ENCODE peak calls at places on chromosomes 1 and 21, in five cellular contexts. One of them, this sample, is unnamed.
A peak's percentile ranks its signal among the peaks of the same experiment; 100 is the strongest.

GRCh38 chr1:157961805-157962762 is 31.4 kb upstream of the KIRREL1 start:
- DNase-seq in GM12878: no peak
- DNase-seq in dorsolateral prefrontal cortex: no peak
- DNase-seq in AG10803: peak; percentile 68
- DNase-seq in A549: peak; percentile 33
- DNase-seq in this sample: peak; percentile 60

GRCh38 chr1:54981466-54981865 is 1.0 kb downstream of the TMEM61 start:
- DNase-seq in dorsolateral prefrontal cortex: no peak
- DNase-seq in GM12878: no peak
- DNase-seq in A549: no peak
- DNase-seq in AG10803: no peak
- DNase-seq in this sample: no peak

GRCh38 chr1:212147581-212148033 is 112.1 kb downstream of the DTL start:
- DNase-seq in dorsolateral prefrontal cortex: no peak
- DNase-seq in AG10803: no peak
- DNase-seq in GM12878: no peak
- DNase-seq in A549: no peak
- DNase-seq in this sample: no peak

GRCh38 chr1:39368045-39368444 is 123.4 kb upstream of the BMP8A start:
- DNase-seq in AG10803: no peak
- DNase-seq in dorsolateral prefrontal cortex: no peak
- DNase-seq in A549: no peak
- DNase-seq in GM12878: no peak
- DNase-seq in this sample: no peak

GRCh38 chr1:53645690-53646078 is 93.3 kb downstream of the GLIS1 start:
- DNase-seq in A549: no peak
- DNase-seq in AG10803: no peak
- DNase-seq in GM12878: no peak
- DNase-seq in dorsolateral prefrontal cortex: no peak
- DNase-seq in this sample: no peak

GRCh38 chr1:210447456-210448057 is 118.9 kb downstream of the HHAT start:
- DNase-seq in A549: no peak
- DNase-seq in dorsolateral prefrontal cortex: no peak
- DNase-seq in GM12878: no peak
- DNase-seq in AG10803: no peak
- DNase-seq in this sample: no peak

GRCh38 chr21:45371649-45372048 is 33.3 kb upstream of the COL18A1 start:
- DNase-seq in GM12878: no peak
- DNase-seq in AG10803: no peak
- DNase-seq in dorsolateral prefrontal cortex: no peak
- DNase-seq in A549: no peak
- DNase-seq in this sample: peak; percentile 32

GRCh38 chr1:234743866-234744581 is 134.0 kb upstream of the IRF2BP2 start:
- DNase-seq in GM12878: no peak
- DNase-seq in AG10803: no peak
- DNase-seq in A549: no peak
- DNase-seq in dorsolateral prefrontal cortex: no peak
- DNase-seq in this sample: no peak

GRCh38 chr21:28272272-28272992 is 720.2 kb downstream of the LTN1 start:
- DNase-seq in A549: no peak
- DNase-seq in AG10803: peak; percentile 41
- DNase-seq in GM12878: no peak
- DNase-seq in dorsolateral prefrontal cortex: no peak
- DNase-seq in this sample: peak; percentile 77

GRCh38 chr1:9084883-9085282 is 15.4 kb upstream of the SLC2A5 start:
- DNase-seq in GM12878: no peak
- DNase-seq in A549: no peak
- DNase-seq in dorsolateral prefrontal cortex: no peak
- DNase-seq in AG10803: peak; percentile 38
- DNase-seq in this sample: peak; percentile 43

GRCh38 chr1:173303984-173304383 is 96.9 kb upstream of the TNFSF4 start:
- DNase-seq in A549: no peak
- DNase-seq in dorsolateral prefrontal cortex: no peak
- DNase-seq in GM12878: no peak
- DNase-seq in AG10803: no peak
- DNase-seq in this sample: no peak

GRCh38 chr1:247118946-247119446 is 14.8 kb upstream of the ZNF669 start:
- DNase-seq in dorsolateral prefrontal cortex: no peak
- DNase-seq in A549: peak; percentile 10
- DNase-seq in GM12878: no peak
- DNase-seq in AG10803: peak; percentile 15
- DNase-seq in this sample: no peak

GRCh38 chr1:3241236-3241550 is 172.2 kb downstream of the PRDM16 start:
- DNase-seq in dorsolateral prefrontal cortex: no peak
- DNase-seq in AG10803: no peak
- DNase-seq in A549: no peak
- DNase-seq in GM12878: no peak
- DNase-seq in this sample: no peak

GRCh38 chr1:209439828-209440227 is 143.7 kb upstream of the CAMK1G start:
- DNase-seq in A549: no peak
- DNase-seq in GM12878: no peak
- DNase-seq in AG10803: no peak
- DNase-seq in dorsolateral prefrontal cortex: no peak
- DNase-seq in this sample: no peak

GRCh38 chr1:244387415-244387814 is 64.3 kb downstream of the ADSS2 start:
- DNase-seq in GM12878: no peak
- DNase-seq in A549: no peak
- DNase-seq in dorsolateral prefrontal cortex: no peak
- DNase-seq in AG10803: no peak
- DNase-seq in this sample: no peak

GRCh38 chr1:3142751-3143150 is 73.7 kb downstream of the PRDM16 start:
- DNase-seq in dorsolateral prefrontal cortex: no peak
- DNase-seq in AG10803: no peak
- DNase-seq in A549: no peak
- DNase-seq in GM12878: no peak
- DNase-seq in this sample: no peak

GRCh38 chr1:231274119-231274825 is 33.3 kb downstream of the GNPAT start:
- DNase-seq in dorsolateral prefrontal cortex: no peak
- DNase-seq in AG10803: no peak
- DNase-seq in A549: no peak
- DNase-seq in GM12878: no peak
- DNase-seq in this sample: no peak

GRCh38 chr1:227883641-227884301 is 64.0 kb downstream of the WNT9A start:
- DNase-seq in A549: no peak
- DNase-seq in GM12878: no peak
- DNase-seq in AG10803: no peak
- DNase-seq in dorsolateral prefrontal cortex: no peak
- DNase-seq in this sample: no peak

GRCh38 chr1:27559466-27560030 is 44.4 kb downstream of the AHDC1 start:
- DNase-seq in GM12878: no peak
- DNase-seq in A549: no peak
- DNase-seq in AG10803: no peak
- DNase-seq in dorsolateral prefrontal cortex: no peak
- DNase-seq in this sample: no peak

GRCh38 chr1:41014871-41015270 is 6.7 kb downstream of the SLFNL1 start:
- DNase-seq in A549: no peak
- DNase-seq in dorsolateral prefrontal cortex: no peak
- DNase-seq in AG10803: no peak
- DNase-seq in GM12878: no peak
- DNase-seq in this sample: no peak

DNA sequence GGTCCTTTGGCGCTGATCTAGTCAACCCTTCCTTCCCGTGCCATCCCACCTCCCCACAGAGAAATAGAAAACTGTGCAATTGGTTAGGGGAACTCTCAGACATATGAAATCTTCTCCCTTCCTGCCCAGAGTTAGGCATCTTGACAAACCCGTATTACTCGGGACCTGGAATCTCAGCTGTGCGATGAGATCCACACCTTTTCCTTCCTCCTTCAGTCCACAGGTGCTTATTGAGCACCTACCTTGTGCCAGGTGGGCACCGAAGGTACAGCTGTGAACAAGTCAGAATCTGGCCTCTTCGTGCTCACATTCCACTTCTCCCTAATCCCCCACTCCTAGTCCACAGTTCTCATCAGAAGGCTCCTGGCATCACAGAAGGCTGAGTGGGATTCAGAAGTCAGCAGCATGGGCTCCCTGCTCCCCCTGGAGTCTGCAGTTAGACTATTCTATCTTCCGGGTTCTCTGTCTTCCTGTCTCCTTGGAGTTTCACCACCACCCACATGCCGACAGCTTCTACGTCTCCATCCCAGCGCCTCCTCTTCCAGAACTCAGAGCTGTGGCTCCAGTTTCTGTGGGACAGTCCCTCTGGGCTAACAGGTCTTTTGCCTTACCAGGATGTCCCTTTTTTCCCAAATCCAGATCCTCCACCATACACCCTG is 23.0 kb downstream of the KNCN start:
- DNase-seq in A549: no peak
- DNase-seq in dorsolateral prefrontal cortex: no peak
- DNase-seq in AG10803: peak; percentile 34
- DNase-seq in GM12878: no peak
- DNase-seq in this sample: peak; percentile 14
- TF ChIP-seq CTCF in A549: no peak
- TF ChIP-seq CTCF in dorsolateral prefrontal cortex: peak; percentile 0
- TF ChIP-seq CTCF in AG10803: peak; percentile 38
- TF ChIP-seq CTCF in GM12878: no peak
- TF ChIP-seq CTCF in this sample: peak; percentile 14

DNA sequence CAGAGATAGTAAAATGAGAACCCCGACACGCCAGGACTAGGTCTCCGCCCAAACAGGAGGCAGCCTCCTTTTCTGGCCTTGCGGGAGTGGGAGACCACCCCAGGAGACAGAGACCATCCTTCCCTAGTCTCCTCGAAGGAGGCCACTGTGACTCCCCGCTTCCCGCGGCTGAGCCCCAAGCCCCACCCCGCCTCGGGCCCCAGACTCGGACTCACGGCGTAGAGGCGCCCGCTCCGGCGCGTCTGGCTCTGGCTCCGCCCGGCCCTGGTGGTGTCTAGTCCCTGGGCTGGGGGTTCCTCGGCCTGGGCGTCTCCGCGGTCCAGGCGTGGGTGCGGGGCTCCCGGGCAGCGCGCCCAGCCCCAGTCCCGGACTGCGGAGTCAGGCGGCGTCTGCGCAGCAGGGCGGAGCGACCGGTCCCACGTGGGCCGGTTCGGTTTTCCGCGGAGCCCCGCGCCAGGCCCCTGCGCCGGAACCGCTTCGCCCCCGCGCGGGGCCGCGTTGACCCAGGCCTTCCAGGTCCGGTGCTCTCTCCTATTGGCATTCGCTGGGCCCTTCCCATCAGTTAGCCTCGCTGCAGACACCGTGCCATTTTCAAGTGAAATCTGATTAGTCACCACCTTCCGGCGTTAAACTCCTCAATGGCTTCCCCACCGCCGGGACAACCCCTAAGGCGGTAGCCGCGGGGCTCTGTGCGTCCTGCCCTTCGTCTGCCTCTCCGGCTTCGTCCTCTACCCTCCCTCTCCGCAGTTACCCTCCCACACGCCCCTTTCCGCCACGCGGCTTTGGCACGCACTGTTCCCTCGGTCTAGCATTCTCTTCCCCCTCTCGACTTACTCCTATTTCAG is at the start of gene C1orf216:
- DNase-seq in AG10803: peak; percentile 76
- DNase-seq in GM12878: no peak
- DNase-seq in A549: peak; percentile 35
- DNase-seq in dorsolateral prefrontal cortex: peak; percentile 88
- DNase-seq in this sample: peak; percentile 74
- H3K4me3 ChIP-seq in AG10803: peak within 1 kb of the TSS; percentile 97
- H3K4me3 ChIP-seq in GM12878: peak within 1 kb of the TSS; percentile 84
- H3K4me3 ChIP-seq in A549: peak within 1 kb of the TSS; percentile 81
- H3K4me3 ChIP-seq in dorsolateral prefrontal cortex: peak within 1 kb of the TSS; percentile 77
- H3K4me3 ChIP-seq in this sample: peak within 1 kb of the TSS; percentile 91

GRCh38 chr1:38153426-38154088 is 107.0 kb upstream of the POU3F1 start:
- DNase-seq in A549: no peak
- DNase-seq in AG10803: no peak
- DNase-seq in dorsolateral prefrontal cortex: no peak
- DNase-seq in GM12878: no peak
- DNase-seq in this sample: no peak

GRCh38 chr1:38151399-38151798 is 104.8 kb upstream of the POU3F1 start:
- DNase-seq in dorsolateral prefrontal cortex: no peak
- DNase-seq in GM12878: peak; percentile 35
- DNase-seq in AG10803: no peak
- DNase-seq in A549: no peak
- DNase-seq in this sample: no peak

GRCh38 chr1:38154089-38154470 is 107.5 kb upstream of the POU3F1 start:
- DNase-seq in AG10803: no peak
- DNase-seq in GM12878: no peak
- DNase-seq in A549: no peak
- DNase-seq in dorsolateral prefrontal cortex: no peak
- DNase-seq in this sample: no peak

GRCh38 chr1:38152351-38153082 is 105.9 kb upstream of the POU3F1 start:
- DNase-seq in GM12878: peak; percentile 51
- DNase-seq in dorsolateral prefrontal cortex: no peak
- DNase-seq in A549: no peak
- DNase-seq in AG10803: no peak
- DNase-seq in this sample: no peak
- TF ChIP-seq CTCF in GM12878: no peak
- TF ChIP-seq CTCF in dorsolateral prefrontal cortex: no peak
- TF ChIP-seq CTCF in A549: no peak
- TF ChIP-seq CTCF in AG10803: peak; percentile 2
- TF ChIP-seq CTCF in this sample: no peak

GRCh38 chr1:184940226-184940625 is 34.1 kb downstream of the NIBAN1 start:
- DNase-seq in AG10803: peak; percentile 61
- DNase-seq in GM12878: no peak
- DNase-seq in dorsolateral prefrontal cortex: no peak
- DNase-seq in A549: no peak
- DNase-seq in this sample: no peak

GRCh38 chr1:184932319-184932718 is 42.0 kb downstream of the NIBAN1 start:
- DNase-seq in dorsolateral prefrontal cortex: no peak
- DNase-seq in GM12878: no peak
- DNase-seq in A549: no peak
- DNase-seq in AG10803: no peak
- DNase-seq in this sample: no peak

GRCh38 chr1:184937729-184938128 is 36.6 kb downstream of the NIBAN1 start:
- DNase-seq in AG10803: no peak
- DNase-seq in dorsolateral prefrontal cortex: no peak
- DNase-seq in GM12878: no peak
- DNase-seq in A549: no peak
- DNase-seq in this sample: no peak

GRCh38 chr1:184933944-184934343 is 40.4 kb downstream of the NIBAN1 start:
- DNase-seq in GM12878: no peak
- DNase-seq in A549: no peak
- DNase-seq in AG10803: no peak
- DNase-seq in dorsolateral prefrontal cortex: no peak
- DNase-seq in this sample: no peak

DNA sequence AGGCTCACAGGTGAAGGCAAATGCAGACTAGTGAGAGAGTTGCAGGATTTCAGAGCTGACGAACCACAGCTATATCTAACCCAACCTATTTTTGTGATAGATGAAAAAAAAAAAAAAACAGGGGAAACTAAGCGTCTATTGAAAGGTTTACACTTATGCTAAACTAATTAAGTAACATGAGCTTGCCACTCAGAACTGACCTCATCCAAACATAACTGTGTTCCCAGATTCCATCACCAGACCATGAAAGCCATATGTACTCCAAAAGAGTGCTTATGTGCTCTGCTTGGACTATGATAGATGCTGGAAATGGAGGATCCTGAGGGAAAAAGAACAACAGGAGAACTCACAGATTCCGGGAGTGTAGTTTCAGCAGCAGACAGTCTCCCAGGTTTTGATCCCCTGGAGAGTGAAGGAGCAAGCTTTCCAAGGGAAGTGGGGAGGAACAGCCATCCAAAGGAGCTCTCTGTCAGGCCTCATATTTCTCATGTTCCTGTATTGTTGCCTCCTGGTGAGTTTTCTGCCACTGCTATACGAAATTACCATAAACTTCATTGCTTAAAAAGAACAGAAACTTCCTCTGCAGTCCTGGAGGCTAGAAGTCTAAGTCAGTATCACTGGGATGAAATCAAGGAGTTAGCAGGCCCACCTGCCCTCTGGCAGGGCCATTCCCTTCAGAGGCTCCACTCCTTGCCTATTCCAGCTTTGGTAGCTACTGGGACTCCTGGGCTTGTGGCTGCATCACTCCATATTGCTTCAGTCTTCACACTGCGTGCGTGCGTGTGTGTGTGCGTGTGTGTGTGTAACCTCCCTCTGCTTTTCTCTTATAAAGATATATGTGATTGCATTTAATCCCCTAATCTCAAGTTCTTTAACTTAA is 38.1 kb downstream of the NIBAN1 start:
- DNase-seq in A549: no peak
- DNase-seq in AG10803: no peak
- DNase-seq in dorsolateral prefrontal cortex: no peak
- DNase-seq in GM12878: no peak
- DNase-seq in this sample: peak; percentile 17
- H3K4me3 ChIP-seq in A549: no peak overlapping the region
- H3K4me3 ChIP-seq in AG10803: no peak overlapping the region
- H3K4me3 ChIP-seq in dorsolateral prefrontal cortex: no peak overlapping the region
- H3K4me3 ChIP-seq in GM12878: no peak overlapping the region
- H3K4me3 ChIP-seq in this sample: no peak overlapping the region

This sample was measured in fibroblast of villous mesenchyme.